ENCODE peak calls at places on chromosomes 11 and 22, in seven cellular contexts. One of them, this sample, is unnamed.

GRCh38 chr11:8545698-8546366 is 48.2 kb downstream of the STK33 start:
- DNase-seq in H1: no peak
- DNase-seq in GM12878: no peak
- DNase-seq in HCT116: no peak
- DNase-seq in SK-N-SH: no peak
- DNase-seq in K562: no peak
- DNase-seq in HepG2: peak; percentile 15
- DNase-seq in this sample: no peak

GRCh38 chr11:3685923-3686322 is 14.7 kb upstream of the CHRNA10 start:
- DNase-seq in SK-N-SH: no peak
- DNase-seq in K562: no peak
- DNase-seq in GM12878: no peak
- DNase-seq in H1: no peak
- DNase-seq in HCT116: no peak
- DNase-seq in HepG2: no peak
- DNase-seq in this sample: no peak

GRCh38 chr11:1820463-1821325 is 14.1 kb upstream of the SYT8 start:
- DNase-seq in K562: no peak
- DNase-seq in H1: no peak
- DNase-seq in HepG2: no peak
- DNase-seq in SK-N-SH: no peak
- DNase-seq in HCT116: no peak
- DNase-seq in GM12878: no peak
- DNase-seq in this sample: no peak

GRCh38 chr11:108873938-108874337 is 209.1 kb downstream of the DDX10 start:
- DNase-seq in HCT116: no peak
- DNase-seq in K562: no peak
- DNase-seq in SK-N-SH: no peak
- DNase-seq in H1: no peak
- DNase-seq in GM12878: no peak
- DNase-seq in HepG2: no peak
- DNase-seq in this sample: no peak

GRCh38 chr11:17658211-17658610 is 61.2 kb upstream of the MYOD1 start:
- DNase-seq in H1: no peak
- DNase-seq in HepG2: no peak
- DNase-seq in HCT116: no peak
- DNase-seq in GM12878: no peak
- DNase-seq in SK-N-SH: no peak
- DNase-seq in K562: no peak
- DNase-seq in this sample: no peak

GRCh38 chr11:89487016-89487415 is 4.2 kb downstream of the NOX4 start:
- DNase-seq in HepG2: no peak
- DNase-seq in HCT116: no peak
- DNase-seq in H1: no peak
- DNase-seq in SK-N-SH: no peak
- DNase-seq in K562: no peak
- DNase-seq in GM12878: no peak
- DNase-seq in this sample: no peak

GRCh38 chr11:1073261-1073724 is 1.4 kb upstream of the MUC2 start:
- DNase-seq in GM12878: no peak
- DNase-seq in SK-N-SH: no peak
- DNase-seq in K562: no peak
- DNase-seq in H1: peak; percentile 41
- DNase-seq in HepG2: peak; percentile 46
- DNase-seq in HCT116: peak; percentile 4
- DNase-seq in this sample: no peak

GRCh38 chr11:27254744-27255446 is 108.1 kb downstream of the CCDC34 start:
- DNase-seq in HepG2: no peak
- DNase-seq in GM12878: no peak
- DNase-seq in H1: no peak
- DNase-seq in K562: no peak
- DNase-seq in SK-N-SH: no peak
- DNase-seq in HCT116: no peak
- DNase-seq in this sample: no peak

GRCh38 chr11:77130763-77131513 is 2.9 kb downstream of the MYO7A start:
- DNase-seq in HepG2: peak; percentile 82
- DNase-seq in HCT116: no peak
- DNase-seq in SK-N-SH: peak; percentile 76
- DNase-seq in H1: no peak
- DNase-seq in GM12878: no peak
- DNase-seq in K562: no peak
- DNase-seq in this sample: no peak

GRCh38 chr22:42932857-42933782 is 76.0 kb upstream of the ARFGAP3 start:
- DNase-seq in HepG2: no peak
- DNase-seq in HCT116: no peak
- DNase-seq in SK-N-SH: no peak
- DNase-seq in H1: no peak
- DNase-seq in GM12878: peak; percentile 71
- DNase-seq in K562: peak; percentile 47
- DNase-seq in this sample: no peak

GRCh38 chr11:65780770-65781151 is at the start of gene AP5B1:
- DNase-seq in HepG2: peak; percentile 35
- DNase-seq in GM12878: no peak
- DNase-seq in HCT116: no peak
- DNase-seq in H1: peak; percentile 65
- DNase-seq in K562: peak; percentile 82
- DNase-seq in SK-N-SH: peak; percentile 87
- DNase-seq in this sample: no peak
- TF ChIP-seq SIN3A in HepG2: no peak
- TF ChIP-seq SIN3A in GM12878: no peak
- TF ChIP-seq SIN3A in HCT116: no peak
- TF ChIP-seq SIN3A in H1: no peak
- TF ChIP-seq SIN3A in K562: no peak
- TF ChIP-seq SIN3A in SK-N-SH: no peak
- TF ChIP-seq SIN3A in this sample: no peak

DNA sequence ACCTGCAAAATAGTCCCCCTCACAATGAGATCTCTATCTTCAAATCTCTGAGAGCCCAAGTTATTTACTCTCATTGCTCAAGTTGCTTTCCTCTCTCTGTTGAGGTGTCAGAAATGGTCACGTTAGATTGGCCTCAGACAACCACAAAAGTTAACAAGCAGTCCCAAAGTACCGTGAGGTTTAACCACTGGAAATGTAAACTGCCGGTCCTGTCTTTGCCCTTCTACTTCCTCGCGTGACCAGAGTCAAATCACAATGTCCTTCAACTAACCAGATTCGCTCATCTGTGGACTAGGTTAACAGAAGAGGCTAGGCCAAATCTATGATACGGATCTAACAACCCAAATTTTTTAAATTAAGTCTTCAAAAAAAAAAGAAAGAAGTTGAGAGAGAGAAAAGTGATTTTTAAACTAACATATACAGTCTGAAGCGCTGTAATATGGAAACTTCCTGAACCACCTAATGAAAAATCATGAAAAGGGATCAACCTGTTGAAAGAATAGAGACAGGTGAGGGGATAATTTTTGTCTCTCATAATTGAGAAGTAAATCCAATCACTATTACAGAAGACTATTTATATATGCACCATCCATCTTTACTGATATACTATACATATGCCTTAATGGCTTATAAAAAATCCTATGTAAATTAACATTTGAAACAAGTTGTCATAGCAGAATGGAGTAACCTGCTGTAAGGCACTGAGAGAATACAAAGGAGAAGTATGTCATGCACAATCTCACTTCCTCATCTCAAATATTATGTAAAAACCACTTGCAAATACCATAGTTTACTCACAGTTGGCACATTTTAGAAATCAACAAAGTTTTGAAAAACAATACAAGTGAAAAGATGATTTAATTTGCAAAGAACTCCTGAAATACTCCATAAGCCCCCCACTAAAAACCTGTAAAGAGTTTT is 3.3 kb upstream of the JAML start:
- DNase-seq in HCT116: no peak
- DNase-seq in H1: no peak
- DNase-seq in HepG2: no peak
- DNase-seq in GM12878: no peak
- DNase-seq in SK-N-SH: no peak
- DNase-seq in K562: no peak
- DNase-seq in this sample: no peak
- H3K27ac ChIP-seq in HCT116: no peak overlapping the region
- H3K27ac ChIP-seq in H1: no peak overlapping the region
- H3K27ac ChIP-seq in HepG2: no peak overlapping the region
- H3K27ac ChIP-seq in GM12878: peak overlapping the region; percentile 45
- H3K27ac ChIP-seq in SK-N-SH: no peak overlapping the region
- H3K27ac ChIP-seq in K562: no peak overlapping the region
- H3K27ac ChIP-seq in this sample: no peak overlapping the region

GRCh38 chr11:70203749-70204465 is 811 bp downstream of the FADD start:
- DNase-seq in HCT116: peak; percentile 19
- DNase-seq in H1: no peak
- DNase-seq in SK-N-SH: peak; percentile 50
- DNase-seq in GM12878: peak; percentile 40
- DNase-seq in HepG2: peak; percentile 59
- DNase-seq in K562: peak; percentile 92
- DNase-seq in this sample: peak; percentile 57
- TF ChIP-seq POLR2AphosphoS5 in HCT116: peak; percentile 38
- TF ChIP-seq POLR2AphosphoS5 in H1: peak; percentile 52
- TF ChIP-seq POLR2AphosphoS5 in SK-N-SH: peak; percentile 14
- TF ChIP-seq POLR2AphosphoS5 in GM12878: peak; percentile 44
- TF ChIP-seq POLR2AphosphoS5 in HepG2: no peak
- TF ChIP-seq POLR2AphosphoS5 in K562: peak; percentile 58
- TF ChIP-seq POLR2AphosphoS5 in this sample: peak; percentile 10

GRCh38 chr11:118008271-118008903 is 22.2 kb downstream of the IL10RA start:
- DNase-seq in HCT116: no peak
- DNase-seq in HepG2: no peak
- DNase-seq in H1: no peak
- DNase-seq in K562: no peak
- DNase-seq in GM12878: no peak
- DNase-seq in SK-N-SH: no peak
- DNase-seq in this sample: no peak
- TF ChIP-seq SIN3A in HCT116: no peak
- TF ChIP-seq SIN3A in HepG2: no peak
- TF ChIP-seq SIN3A in H1: no peak
- TF ChIP-seq SIN3A in K562: no peak
- TF ChIP-seq SIN3A in GM12878: no peak
- TF ChIP-seq SIN3A in SK-N-SH: no peak
- TF ChIP-seq SIN3A in this sample: no peak

GRCh38 chr11:12777208-12777874 is 103.1 kb downstream of the TEAD1 start:
- DNase-seq in H1: no peak
- DNase-seq in HepG2: peak; percentile 10
- DNase-seq in HCT116: no peak
- DNase-seq in K562: no peak
- DNase-seq in GM12878: no peak
- DNase-seq in SK-N-SH: peak; percentile 27
- DNase-seq in this sample: no peak
- H3K27ac ChIP-seq in H1: no peak overlapping the region
- H3K27ac ChIP-seq in HepG2: no peak overlapping the region
- H3K27ac ChIP-seq in HCT116: no peak overlapping the region
- H3K27ac ChIP-seq in K562: no peak overlapping the region
- H3K27ac ChIP-seq in GM12878: no peak overlapping the region
- H3K27ac ChIP-seq in SK-N-SH: peak overlapping the region; percentile 37
- H3K27ac ChIP-seq in this sample: no peak overlapping the region

GRCh38 chr11:34749666-34750659 is 129.1 kb downstream of the EHF start:
- DNase-seq in HepG2: no peak
- DNase-seq in GM12878: no peak
- DNase-seq in K562: no peak
- DNase-seq in H1: no peak
- DNase-seq in HCT116: no peak
- DNase-seq in SK-N-SH: no peak
- DNase-seq in this sample: no peak
- TF ChIP-seq POLR2AphosphoS5 in HepG2: no peak
- TF ChIP-seq POLR2AphosphoS5 in GM12878: no peak
- TF ChIP-seq POLR2AphosphoS5 in K562: no peak
- TF ChIP-seq POLR2AphosphoS5 in H1: no peak
- TF ChIP-seq POLR2AphosphoS5 in HCT116: no peak
- TF ChIP-seq POLR2AphosphoS5 in SK-N-SH: no peak
- TF ChIP-seq POLR2AphosphoS5 in this sample: no peak

GRCh38 chr11:121365304-121365703 is 72.7 kb downstream of the SC5D start:
- DNase-seq in GM12878: no peak
- DNase-seq in K562: no peak
- DNase-seq in HepG2: no peak
- DNase-seq in SK-N-SH: no peak
- DNase-seq in H1: no peak
- DNase-seq in HCT116: no peak
- DNase-seq in this sample: no peak
- TF ChIP-seq SIN3A in GM12878: no peak
- TF ChIP-seq SIN3A in K562: no peak
- TF ChIP-seq SIN3A in HepG2: no peak
- TF ChIP-seq SIN3A in SK-N-SH: no peak
- TF ChIP-seq SIN3A in H1: no peak
- TF ChIP-seq SIN3A in HCT116: no peak
- TF ChIP-seq SIN3A in this sample: no peak

DNA sequence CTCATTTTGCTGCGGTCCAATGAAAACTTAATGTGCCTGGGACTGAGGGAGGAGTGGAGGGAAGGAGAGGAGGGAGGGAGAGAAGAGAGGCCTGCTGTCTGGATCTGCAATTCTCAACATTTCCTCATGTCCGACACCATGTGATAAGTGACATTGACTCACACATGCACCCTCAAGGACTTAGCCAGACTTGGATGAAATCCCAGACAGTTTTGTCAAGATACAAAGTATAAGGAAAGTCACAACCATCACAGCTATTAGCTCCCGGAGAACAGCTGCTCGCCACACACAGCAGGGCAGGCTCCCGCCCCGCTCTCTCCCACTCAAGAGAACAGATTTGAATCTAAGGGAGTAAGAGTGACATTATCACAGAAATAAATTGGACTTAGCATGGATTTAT is 5.5 kb downstream of the DNAL4 start:
- DNase-seq in HCT116: no peak
- DNase-seq in GM12878: no peak
- DNase-seq in K562: peak; percentile 56
- DNase-seq in HepG2: no peak
- DNase-seq in SK-N-SH: peak; percentile 59
- DNase-seq in H1: no peak
- DNase-seq in this sample: no peak
- H3K27ac ChIP-seq in HCT116: no peak overlapping the region
- H3K27ac ChIP-seq in GM12878: no peak overlapping the region
- H3K27ac ChIP-seq in K562: peak overlapping the region; percentile 28
- H3K27ac ChIP-seq in HepG2: no peak overlapping the region
- H3K27ac ChIP-seq in SK-N-SH: peak overlapping the region; percentile 61
- H3K27ac ChIP-seq in H1: no peak overlapping the region
- H3K27ac ChIP-seq in this sample: no peak overlapping the region

GRCh38 chr11:117989351-117990102 is 3.3 kb downstream of the IL10RA start:
- DNase-seq in H1: no peak
- DNase-seq in SK-N-SH: no peak
- DNase-seq in HCT116: no peak
- DNase-seq in GM12878: no peak
- DNase-seq in K562: no peak
- DNase-seq in HepG2: no peak
- DNase-seq in this sample: no peak
- TF ChIP-seq POLR2AphosphoS5 in H1: no peak
- TF ChIP-seq POLR2AphosphoS5 in SK-N-SH: no peak
- TF ChIP-seq POLR2AphosphoS5 in HCT116: no peak
- TF ChIP-seq POLR2AphosphoS5 in GM12878: no peak
- TF ChIP-seq POLR2AphosphoS5 in K562: no peak
- TF ChIP-seq POLR2AphosphoS5 in HepG2: no peak
- TF ChIP-seq POLR2AphosphoS5 in this sample: no peak

GRCh38 chr11:130999992-131000770 is 83.9 kb upstream of the SNX19 start:
- DNase-seq in HCT116: peak; percentile 19
- DNase-seq in K562: no peak
- DNase-seq in H1: no peak
- DNase-seq in GM12878: no peak
- DNase-seq in SK-N-SH: no peak
- DNase-seq in HepG2: peak; percentile 75
- DNase-seq in this sample: peak; percentile 87
- TF ChIP-seq SIN3A in HCT116: peak; percentile 26
- TF ChIP-seq SIN3A in K562: no peak
- TF ChIP-seq SIN3A in H1: no peak
- TF ChIP-seq SIN3A in GM12878: no peak
- TF ChIP-seq SIN3A in SK-N-SH: no peak
- TF ChIP-seq SIN3A in HepG2: no peak
- TF ChIP-seq SIN3A in this sample: no peak